ENCODE peak calls at places on chromosomes 6 and 20, in nine cellular contexts. One of them, this sample, is unnamed.
A peak's percentile ranks its signal among the peaks of the same experiment; 100 is the strongest.

GRCh38 chr6:37759221-37760154 is 60.0 kb upstream of the ZFAND3 start:
- DNase-seq in NCI-H1092 treated with DMSO at 0.1 percent for 48 hours: no peak
- DNase-seq in HT-29: no peak
- DNase-seq in activated effector memory CD4-positive, alpha-beta T cell treated with Interleukin-2 at 50 U/mL for 16 hours: no peak
- DNase-seq in HepG2: peak; percentile 25
- DNase-seq in small intestine: no peak
- DNase-seq in amygdala: no peak
- DNase-seq in kidney epithelial cell: no peak
- DNase-seq in AG08395: no peak
- DNase-seq in this sample: no peak

GRCh38 chr20:9043364-9043763 is 25.5 kb upstream of the PLCB4 start:
- DNase-seq in NCI-H1092 treated with DMSO at 0.1 percent for 48 hours: no peak
- DNase-seq in HT-29: no peak
- DNase-seq in activated effector memory CD4-positive, alpha-beta T cell treated with Interleukin-2 at 50 U/mL for 16 hours: no peak
- DNase-seq in HepG2: no peak
- DNase-seq in small intestine: no peak
- DNase-seq in amygdala: no peak
- DNase-seq in kidney epithelial cell: no peak
- DNase-seq in AG08395: no peak
- DNase-seq in this sample: no peak

GRCh38 chr20:46552460-46553420 is 2.3 kb upstream of the OCSTAMP start:
- DNase-seq in NCI-H1092 treated with DMSO at 0.1 percent for 48 hours: no peak
- DNase-seq in HT-29: no peak
- DNase-seq in activated effector memory CD4-positive, alpha-beta T cell treated with Interleukin-2 at 50 U/mL for 16 hours: no peak
- DNase-seq in HepG2: no peak
- DNase-seq in small intestine: peak; percentile 36
- DNase-seq in amygdala: no peak
- DNase-seq in kidney epithelial cell: no peak
- DNase-seq in AG08395: no peak
- DNase-seq in this sample: no peak

GRCh38 chr20:54172856-54173652 is 732 bp downstream of the CYP24A1 start:
- DNase-seq in NCI-H1092 treated with DMSO at 0.1 percent for 48 hours: no peak
- DNase-seq in HT-29: peak; percentile 62
- DNase-seq in activated effector memory CD4-positive, alpha-beta T cell treated with Interleukin-2 at 50 U/mL for 16 hours: no peak
- DNase-seq in HepG2: no peak
- DNase-seq in small intestine: no peak
- DNase-seq in amygdala: no peak
- DNase-seq in kidney epithelial cell: no peak
- DNase-seq in AG08395: no peak
- DNase-seq in this sample: no peak

GRCh38 chr6:132813173-132813856 is 1.1 kb upstream of the RPS12 start:
- DNase-seq in NCI-H1092 treated with DMSO at 0.1 percent for 48 hours: peak; percentile 60
- DNase-seq in HT-29: peak; percentile 69
- DNase-seq in activated effector memory CD4-positive, alpha-beta T cell treated with Interleukin-2 at 50 U/mL for 16 hours: peak; percentile 35
- DNase-seq in HepG2: peak; percentile 57
- DNase-seq in small intestine: no peak
- DNase-seq in amygdala: no peak
- DNase-seq in kidney epithelial cell: no peak
- DNase-seq in AG08395: no peak
- DNase-seq in this sample: no peak

GRCh38 chr20:50126662-50127061 is 13.7 kb upstream of the UBE2V1 start:
- DNase-seq in NCI-H1092 treated with DMSO at 0.1 percent for 48 hours: no peak
- DNase-seq in HT-29: peak; percentile 87
- DNase-seq in activated effector memory CD4-positive, alpha-beta T cell treated with Interleukin-2 at 50 U/mL for 16 hours: no peak
- DNase-seq in HepG2: no peak
- DNase-seq in small intestine: peak; percentile 91
- DNase-seq in amygdala: no peak
- DNase-seq in kidney epithelial cell: no peak
- DNase-seq in AG08395: no peak
- DNase-seq in this sample: no peak

GRCh38 chr6:154537486-154537885 is 27.0 kb upstream of the CNKSR3 start:
- DNase-seq in NCI-H1092 treated with DMSO at 0.1 percent for 48 hours: no peak
- DNase-seq in HT-29: no peak
- DNase-seq in activated effector memory CD4-positive, alpha-beta T cell treated with Interleukin-2 at 50 U/mL for 16 hours: no peak
- DNase-seq in HepG2: no peak
- DNase-seq in small intestine: peak; percentile 65
- DNase-seq in amygdala: no peak
- DNase-seq in kidney epithelial cell: no peak
- DNase-seq in AG08395: no peak
- DNase-seq in this sample: no peak

GRCh38 chr20:63456429-63457284 is 15.8 kb downstream of the KCNQ2 start:
- DNase-seq in NCI-H1092 treated with DMSO at 0.1 percent for 48 hours: no peak
- DNase-seq in HT-29: no peak
- DNase-seq in activated effector memory CD4-positive, alpha-beta T cell treated with Interleukin-2 at 50 U/mL for 16 hours: no peak
- DNase-seq in HepG2: no peak
- DNase-seq in small intestine: no peak
- DNase-seq in amygdala: no peak
- DNase-seq in kidney epithelial cell: no peak
- DNase-seq in AG08395: no peak
- DNase-seq in this sample: no peak

GRCh38 chr6:140581601-140582000 is 1207.2 kb upstream of the CITED2 start:
- DNase-seq in NCI-H1092 treated with DMSO at 0.1 percent for 48 hours: no peak
- DNase-seq in HT-29: no peak
- DNase-seq in activated effector memory CD4-positive, alpha-beta T cell treated with Interleukin-2 at 50 U/mL for 16 hours: no peak
- DNase-seq in HepG2: no peak
- DNase-seq in small intestine: no peak
- DNase-seq in amygdala: no peak
- DNase-seq in kidney epithelial cell: no peak
- DNase-seq in AG08395: no peak
- DNase-seq in this sample: no peak

GRCh38 chr6:156948807-156949206 is 171.6 kb downstream of the ARID1B start:
- DNase-seq in NCI-H1092 treated with DMSO at 0.1 percent for 48 hours: no peak
- DNase-seq in HT-29: peak; percentile 45
- DNase-seq in activated effector memory CD4-positive, alpha-beta T cell treated with Interleukin-2 at 50 U/mL for 16 hours: no peak
- DNase-seq in HepG2: no peak
- DNase-seq in small intestine: peak; percentile 39
- DNase-seq in amygdala: no peak
- DNase-seq in kidney epithelial cell: peak; percentile 88
- DNase-seq in AG08395: no peak
- DNase-seq in this sample: no peak

GRCh38 chr6:151442359-151442758 is 9.6 kb downstream of the RMND1 start:
- DNase-seq in NCI-H1092 treated with DMSO at 0.1 percent for 48 hours: no peak
- DNase-seq in HT-29: no peak
- DNase-seq in activated effector memory CD4-positive, alpha-beta T cell treated with Interleukin-2 at 50 U/mL for 16 hours: no peak
- DNase-seq in HepG2: no peak
- DNase-seq in small intestine: no peak
- DNase-seq in amygdala: no peak
- DNase-seq in kidney epithelial cell: no peak
- DNase-seq in AG08395: no peak
- DNase-seq in this sample: no peak

GRCh38 chr6:112180095-112180820 is 74.1 kb downstream of the LAMA4 start:
- DNase-seq in NCI-H1092 treated with DMSO at 0.1 percent for 48 hours: peak; percentile 73
- DNase-seq in HT-29: peak; percentile 76
- DNase-seq in activated effector memory CD4-positive, alpha-beta T cell treated with Interleukin-2 at 50 U/mL for 16 hours: no peak
- DNase-seq in HepG2: peak; percentile 90
- DNase-seq in small intestine: peak; percentile 75
- DNase-seq in amygdala: no peak
- DNase-seq in kidney epithelial cell: peak; percentile 35
- DNase-seq in AG08395: peak; percentile 51
- DNase-seq in this sample: peak; percentile 32

GRCh38 chr20:21995461-21995860 is 290.0 kb downstream of the PAX1 start:
- DNase-seq in NCI-H1092 treated with DMSO at 0.1 percent for 48 hours: no peak
- DNase-seq in HT-29: no peak
- DNase-seq in activated effector memory CD4-positive, alpha-beta T cell treated with Interleukin-2 at 50 U/mL for 16 hours: no peak
- DNase-seq in HepG2: no peak
- DNase-seq in small intestine: no peak
- DNase-seq in amygdala: no peak
- DNase-seq in kidney epithelial cell: no peak
- DNase-seq in AG08395: no peak
- DNase-seq in this sample: no peak

GRCh38 chr20:33919653-33920052 is 74.1 kb upstream of the RALY start:
- DNase-seq in NCI-H1092 treated with DMSO at 0.1 percent for 48 hours: no peak
- DNase-seq in HT-29: no peak
- DNase-seq in activated effector memory CD4-positive, alpha-beta T cell treated with Interleukin-2 at 50 U/mL for 16 hours: no peak
- DNase-seq in HepG2: no peak
- DNase-seq in small intestine: no peak
- DNase-seq in amygdala: no peak
- DNase-seq in kidney epithelial cell: no peak
- DNase-seq in AG08395: no peak
- DNase-seq in this sample: no peak

GRCh38 chr6:12884983-12885382 is 168.4 kb downstream of the PHACTR1 start:
- DNase-seq in NCI-H1092 treated with DMSO at 0.1 percent for 48 hours: no peak
- DNase-seq in HT-29: no peak
- DNase-seq in activated effector memory CD4-positive, alpha-beta T cell treated with Interleukin-2 at 50 U/mL for 16 hours: no peak
- DNase-seq in HepG2: no peak
- DNase-seq in small intestine: no peak
- DNase-seq in amygdala: no peak
- DNase-seq in kidney epithelial cell: no peak
- DNase-seq in AG08395: peak; percentile 39
- DNase-seq in this sample: no peak

GRCh38 chr6:144158133-144158532 is 7.8 kb downstream of the STX11 start:
- DNase-seq in NCI-H1092 treated with DMSO at 0.1 percent for 48 hours: no peak
- DNase-seq in HT-29: no peak
- DNase-seq in activated effector memory CD4-positive, alpha-beta T cell treated with Interleukin-2 at 50 U/mL for 16 hours: no peak
- DNase-seq in HepG2: no peak
- DNase-seq in small intestine: no peak
- DNase-seq in amygdala: no peak
- DNase-seq in kidney epithelial cell: peak; percentile 37
- DNase-seq in AG08395: peak; percentile 86
- DNase-seq in this sample: no peak

GRCh38 chr6:36962874-36963273 is 8.3 kb downstream of the PI16 start:
- DNase-seq in NCI-H1092 treated with DMSO at 0.1 percent for 48 hours: no peak
- DNase-seq in HT-29: peak; percentile 66
- DNase-seq in activated effector memory CD4-positive, alpha-beta T cell treated with Interleukin-2 at 50 U/mL for 16 hours: peak; percentile 78
- DNase-seq in HepG2: no peak
- DNase-seq in small intestine: peak; percentile 35
- DNase-seq in amygdala: peak; percentile 80
- DNase-seq in kidney epithelial cell: no peak
- DNase-seq in AG08395: peak; percentile 34
- DNase-seq in this sample: peak; percentile 74

GRCh38 chr6:142702501-142703460 is 242.2 kb downstream of the HIVEP2 start:
- DNase-seq in NCI-H1092 treated with DMSO at 0.1 percent for 48 hours: no peak
- DNase-seq in HT-29: no peak
- DNase-seq in activated effector memory CD4-positive, alpha-beta T cell treated with Interleukin-2 at 50 U/mL for 16 hours: no peak
- DNase-seq in HepG2: no peak
- DNase-seq in small intestine: peak; percentile 9
- DNase-seq in amygdala: peak; percentile 26
- DNase-seq in kidney epithelial cell: no peak
- DNase-seq in AG08395: no peak
- DNase-seq in this sample: peak; percentile 25

GRCh38 chr6:131107166-131107565 is 28.1 kb upstream of the AKAP7 start:
- DNase-seq in NCI-H1092 treated with DMSO at 0.1 percent for 48 hours: no peak
- DNase-seq in HT-29: no peak
- DNase-seq in activated effector memory CD4-positive, alpha-beta T cell treated with Interleukin-2 at 50 U/mL for 16 hours: no peak
- DNase-seq in HepG2: peak; percentile 80
- DNase-seq in small intestine: peak; percentile 86
- DNase-seq in amygdala: no peak
- DNase-seq in kidney epithelial cell: no peak
- DNase-seq in AG08395: peak; percentile 33
- DNase-seq in this sample: no peak

GRCh38 chr20:61878478-61879302 is 187.0 kb downstream of the TAF4 start:
- DNase-seq in NCI-H1092 treated with DMSO at 0.1 percent for 48 hours: no peak
- DNase-seq in HT-29: no peak
- DNase-seq in activated effector memory CD4-positive, alpha-beta T cell treated with Interleukin-2 at 50 U/mL for 16 hours: no peak
- DNase-seq in HepG2: no peak
- DNase-seq in small intestine: no peak
- DNase-seq in amygdala: no peak
- DNase-seq in kidney epithelial cell: no peak
- DNase-seq in AG08395: no peak
- DNase-seq in this sample: no peak

This sample was measured in frontal cortex.